ENCODE peak calls at places on chromosome 21, in six cellular contexts. D is CD8-positive, alpha-beta memory T cell; M is mucosa of descending colon; N is thoracic aorta; T is suprapubic skin; L is SJSA1. S is an unnamed sample. For H3K4me1, the result is how much of the 10 kb centered on the place peaks cover.

GRCh38 chr21:33640697-33641338 is 723 bp downstream of the CRYZL1 start:
- DNase-seq in T (no peak), N (no peak), D (no peak), L (no peak), M (no peak), S (peak)

GRCh38 chr21:31476551-31477120 is 132.6 kb upstream of the TIAM1 start:
- DNase-seq in L (no peak), D (no peak), M (no peak), T (no peak), N (no peak), S (no peak)

GRCh38 chr21:28144653-28145052 is 848.0 kb downstream of the LTN1 start:
- DNase-seq in N (no peak), T (no peak), D (no peak), L (no peak), M (no peak), S (no peak)

GRCh38 chr21:35023396-35024070 is 25.6 kb downstream of the RUNX1 start:
- DNase-seq in N (no peak), T (no peak), L (no peak), M (no peak), D (no peak), S (no peak)

GRCh38 chr21:35027558-35028450 is 21.3 kb downstream of the RUNX1 start:
- DNase-seq in L (no peak), T (no peak), D (no peak), N (no peak), M (no peak), S (no peak)

GRCh38 chr21:32190491-32191144 is 88.2 kb downstream of the MIS18A start:
- DNase-seq in L (no peak), D (no peak), N (no peak), T (no peak), M (no peak), S (no peak)

GRCh38 chr21:36962098-36962780 is 4.2 kb downstream of the HLCS start:
- DNase-seq in T (no peak), M (no peak), L (no peak), N (no peak), D (no peak), S (no peak)

GRCh38 chr21:36008505-36008904 is 51.8 kb downstream of the SETD4 start:
- DNase-seq in N (no peak), T (no peak), M (no peak), L (no peak), D (no peak), S (no peak)

GRCh38 chr21:26138615-26139257 is 31.8 kb downstream of the APP start:
- DNase-seq in L (no peak), T (no peak), M (no peak), D (no peak), N (no peak), S (no peak)

GRCh38 chr21:46156378-46156645 is 933 bp upstream of the FTCD start:
- DNase-seq in M (peak), T (no peak), N (no peak), D (no peak), L (no peak), S (no peak)

GRCh38 chr21:26587621-26588260 is 14.7 kb upstream of the CYYR1 start:
- DNase-seq in T (no peak), M (no peak), L (no peak), N (no peak), D (no peak), S (no peak)

GRCh38 chr21:39082656-39083376 is 100.4 kb downstream of the PSMG1 start:
- DNase-seq in L (no peak), D (no peak), N (no peak), T (no peak), M (no peak), S (peak)

GRCh38 chr21:28737671-28738279 is 254.9 kb downstream of the LTN1 start:
- DNase-seq in M (no peak), T (no peak), D (no peak), L (no peak), N (no peak), S (no peak)

GRCh38 chr21:18493420-18493819 is 89.8 kb upstream of the TMPRSS15 start:
- DNase-seq in D (no peak), M (no peak), T (no peak), L (no peak), N (no peak), S (no peak)

GRCh38 chr21:36926989-36927695 is 39.3 kb downstream of the HLCS start:
- DNase-seq in L (no peak), T (no peak), N (no peak), M (no peak), D (no peak), S (no peak)

GRCh38 chr21:24375201-24375600 is 1232.1 kb downstream of the MRPL39 start:
- DNase-seq in N (no peak), M (no peak), D (no peak), L (no peak), T (no peak), S (no peak)

GRCh38 chr21:19245188-19245580 is 841.6 kb upstream of the TMPRSS15 start:
- DNase-seq in M (peak), N (no peak), L (no peak), T (no peak), D (no peak), S (no peak)

GRCh38 chr21:26840206-26840605 is 5.0 kb downstream of the ADAMTS1 start:
- DNase-seq in T (no peak), D (no peak), N (no peak), L (no peak), M (no peak), S (no peak)

GRCh38 chr21:45032332-45032731 is 42.0 kb upstream of the ADARB1 start:
- DNase-seq in M (no peak), L (no peak), D (no peak), T (peak), N (no peak), S (no peak)
- H3K4me1 ChIP-seq in M (under half), L (under half), D (under half), T (under half), N (half or more), S (under half)

GRCh38 chr21:42750737-42751530 is 97.5 kb downstream of the PDE9A start:
- DNase-seq in N (no peak), T (no peak), L (no peak), M (no peak), D (no peak), S (no peak)
- H3K4me1 ChIP-seq in N (under half), T (under half), L (under half), M (under half), D (under half), S (under half)

GRCh38 chr21:41751621-41752020 is 15.2 kb downstream of the RIPK4 start:
- DNase-seq in N (no peak), T (no peak), M (peak), D (no peak), L (peak), S (no peak)

GRCh38 chr21:41752231-41752681 is 14.6 kb downstream of the RIPK4 start:
- DNase-seq in L (peak), M (peak), T (no peak), D (no peak), N (no peak), S (no peak)

GRCh38 chr21:41750051-41750450 is 16.8 kb downstream of the RIPK4 start:
- DNase-seq in T (no peak), L (no peak), N (no peak), M (peak), D (no peak), S (no peak)

GRCh38 chr21:41749286-41749685 is 17.6 kb downstream of the RIPK4 start:
- DNase-seq in L (no peak), M (peak), D (no peak), T (no peak), N (no peak), S (no peak)

DNA sequence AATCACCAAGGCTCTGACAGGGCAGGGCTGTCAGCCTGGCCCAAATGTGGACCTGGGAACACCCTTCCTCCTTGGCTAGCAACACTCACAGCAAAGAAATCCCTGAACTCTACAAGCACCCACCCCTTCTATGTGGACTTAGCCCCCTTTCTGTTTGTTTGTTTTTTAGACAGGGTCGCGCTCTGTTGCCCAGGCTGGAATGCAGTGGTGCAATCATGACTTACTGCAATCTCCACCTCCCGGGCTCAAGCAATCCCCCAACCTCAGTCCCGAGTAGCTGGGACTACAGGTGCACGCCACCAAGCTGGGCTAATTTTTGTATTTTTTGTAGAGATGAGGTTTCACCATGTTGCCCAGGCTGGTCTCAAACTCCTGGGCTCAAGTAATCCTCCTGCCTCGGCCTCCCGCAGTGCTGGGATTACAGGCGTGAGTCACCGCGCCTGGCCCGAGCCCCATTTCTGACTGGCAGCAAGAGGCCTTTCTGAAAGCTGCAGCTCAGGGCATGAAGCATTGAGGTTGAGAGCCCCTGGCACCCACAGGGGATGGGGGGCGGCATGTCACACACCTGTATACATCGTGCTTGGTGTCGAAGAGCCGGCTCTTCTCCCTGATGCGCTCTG is 16.2 kb downstream of the RIPK4 start:
- DNase-seq in N (no peak), L (peak), D (no peak), T (no peak), M (peak), S (no peak)
- H3K4me1 ChIP-seq in N (under half), L (under half), D (under half), T (under half), M (under half), S (under half)

GRCh38 chr21:42656872-42657271 is 3.5 kb downstream of the PDE9A start:
- DNase-seq in N (no peak), M (peak), T (no peak), L (no peak), D (peak), S (no peak)

GRCh38 chr21:42659416-42660117 is 6.1 kb downstream of the PDE9A start:
- DNase-seq in D (peak), N (no peak), L (no peak), T (no peak), M (peak), S (no peak)

GRCh38 chr21:42655797-42656770 is 2.7 kb downstream of the PDE9A start:
- DNase-seq in D (peak), N (no peak), T (no peak), M (peak), L (no peak), S (no peak)

GRCh38 chr21:42658320-42659105 is 5.1 kb downstream of the PDE9A start:
- DNase-seq in L (no peak), M (peak), N (no peak), T (no peak), D (peak), S (no peak)

GRCh38 chr21:42657676-42658319 is 4.4 kb downstream of the PDE9A start:
- DNase-seq in T (no peak), N (no peak), D (peak), M (peak), L (no peak), S (no peak)
- H3K4me1 ChIP-seq in T (under half), N (under half), D (under half), M (under half), L (under half), S (under half)

GRCh38 chr21:43728467-43729390 is 9.8 kb downstream of the PDXK start:
- DNase-seq in M (peak), D (peak), L (peak), T (peak), N (peak), S (peak)
- H3K4me1 ChIP-seq in M (half or more), D (under half), L (under half), T (half or more), N (half or more), S (under half)

S was measured in HCT116.